ENCODE peak calls at places on chromosomes 1 and 21, in five cellular contexts. Z, L, C, A and N are unnamed samples.

GRCh38 chr1:89682630-89683029 is 49.7 kb downstream of the LRRC8C start:
- DNase-seq in Z (no peak), L (no peak), C (no peak), A (no peak), N (no peak)

GRCh38 chr1:94542088-94542671 is 621 bp upstream of the F3 start:
- DNase-seq in Z (peak; percentile 55), L (peak; percentile 39), C (no peak), A (peak; percentile 50), N (no peak)

GRCh38 chr1:78703806-78704205 is 54.2 kb downstream of the IFI44 start:
- DNase-seq in Z (no peak), L (no peak), C (no peak), A (no peak), N (no peak)

GRCh38 chr21:25636727-25637126 is 2.3 kb upstream of the JAM2 start:
- DNase-seq in Z (no peak), L (no peak), C (no peak), A (no peak), N (no peak)

GRCh38 chr1:171828794-171829193 is 12.5 kb upstream of the DNM3 start:
- DNase-seq in Z (no peak), L (no peak), C (no peak), A (no peak), N (no peak)

GRCh38 chr21:30194701-30195299 is 21.1 kb downstream of the CLDN8 start:
- DNase-seq in Z (no peak), L (no peak), C (no peak), A (no peak), N (no peak)

GRCh38 chr1:241518447-241519307 is 878 bp downstream of the FH start:
- DNase-seq in Z (peak; percentile 22), L (no peak), C (peak; percentile 27), A (no peak), N (peak; percentile 56)

GRCh38 chr1:77627965-77628570 is 54.4 kb downstream of the ZZZ3 start:
- DNase-seq in Z (no peak), L (no peak), C (no peak), A (no peak), N (no peak)

GRCh38 chr1:223654083-223654482 is 11.4 kb downstream of the CAPN8 start:
- DNase-seq in Z (no peak), L (no peak), C (no peak), A (no peak), N (no peak)

GRCh38 chr1:74517599-74518051 is 5.2 kb upstream of the LRRC53 start:
- DNase-seq in Z (no peak), L (no peak), C (no peak), A (no peak), N (no peak)

GRCh38 chr1:9294910-9295636 is 2.4 kb downstream of the SPSB1 start:
- DNase-seq in Z (peak; percentile 50), L (no peak), C (no peak), A (no peak), N (no peak)

GRCh38 chr21:45539796-45540600 is 2.2 kb downstream of the SLC19A1 start:
- DNase-seq in Z (no peak), L (peak; percentile 8), C (peak; percentile 26), A (peak; percentile 8), N (peak; percentile 14)

GRCh38 chr1:230827801-230828200 is 40.5 kb downstream of the C1orf198 start:
- DNase-seq in Z (no peak), L (no peak), C (no peak), A (no peak), N (no peak)

DNA sequence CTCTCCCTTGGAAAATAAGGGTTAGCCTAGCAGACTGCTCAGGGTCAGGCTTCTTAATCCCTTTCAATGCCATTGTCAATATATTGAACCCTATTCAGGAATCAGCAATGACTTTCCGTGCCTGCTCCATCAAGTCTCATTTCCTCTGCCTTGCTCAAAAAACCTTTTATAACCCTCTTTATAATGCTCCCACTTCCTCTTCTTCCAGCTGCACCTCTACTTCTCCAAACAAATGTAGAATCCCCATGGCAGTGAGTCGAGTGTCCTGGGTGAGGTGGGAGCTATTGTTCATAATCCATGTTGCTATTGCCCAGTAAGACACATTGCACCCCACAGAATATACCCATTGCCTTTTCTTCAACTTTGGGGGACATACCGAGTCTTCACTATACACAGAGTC is 58.6 kb downstream of the OLIG1 start:
- DNase-seq in Z (no peak), L (no peak), C (no peak), A (no peak), N (no peak)
- TF ChIP-seq CTCF in Z (no peak), L (no peak), C (no peak), A (no peak), N (no peak)

DNA sequence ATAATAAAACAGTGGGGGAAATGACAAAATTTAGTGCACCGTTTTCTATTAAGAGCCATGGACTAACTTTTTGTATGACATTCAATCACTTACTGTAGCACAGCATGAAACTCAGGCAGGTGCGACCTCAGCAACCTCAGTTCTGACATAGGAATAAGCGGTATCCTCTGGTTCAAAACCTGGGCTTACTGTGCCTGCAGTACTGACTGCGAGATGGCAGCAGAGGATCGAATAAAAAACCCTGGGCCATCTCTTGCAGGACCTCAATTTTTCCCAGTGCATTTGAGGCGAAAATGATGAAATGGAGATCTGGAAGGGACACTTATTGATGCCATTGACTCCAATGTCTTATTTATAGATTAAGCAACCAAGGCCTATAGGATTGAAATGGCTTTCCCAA is 214.7 kb downstream of the ADGRL2 start:
- DNase-seq in Z (no peak), L (no peak), C (no peak), A (no peak), N (no peak)
- TF ChIP-seq CTCF in Z (no peak), L (no peak), C (no peak), A (no peak), N (no peak)

GRCh38 chr1:91026777-91027176 is 4.9 kb upstream of the ZNF644 start:
- DNase-seq in Z (no peak), L (no peak), C (no peak), A (no peak), N (no peak)
- TF ChIP-seq CTCF in Z (no peak), L (no peak), C (peak; percentile 20), A (no peak), N (no peak)

DNA sequence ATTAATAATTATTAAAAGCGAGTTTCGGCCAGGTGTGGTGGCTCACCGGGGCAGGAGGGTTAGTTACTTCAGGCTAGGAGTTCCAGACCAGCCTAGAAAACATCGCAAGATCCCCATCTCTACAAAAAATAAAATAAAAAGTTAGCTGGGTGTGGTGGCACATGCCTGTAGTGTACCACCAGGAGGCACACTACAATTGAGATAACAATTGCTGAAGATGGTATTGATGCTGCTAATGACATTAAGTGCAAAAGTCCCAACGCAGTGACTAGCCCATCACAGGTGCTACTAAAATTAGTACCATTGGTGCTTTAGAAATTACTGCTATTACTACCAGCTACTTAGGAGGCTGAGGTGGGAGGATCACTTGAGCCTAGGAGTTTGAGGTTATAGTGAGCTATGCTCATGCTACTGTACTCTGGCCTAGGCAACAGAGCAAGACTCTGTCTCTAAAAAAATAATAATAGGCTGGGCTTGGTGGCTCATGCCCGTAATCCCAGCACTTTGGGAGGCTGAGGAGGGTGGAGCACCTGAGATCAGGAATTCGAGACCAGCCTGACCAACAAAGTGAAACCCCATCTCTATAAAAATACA is 156.6 kb downstream of the GREM2 start:
- DNase-seq in Z (no peak), L (no peak), C (no peak), A (no peak), N (no peak)
- TF ChIP-seq CTCF in Z (peak; percentile 42), L (peak; percentile 42), C (no peak), A (no peak), N (peak; percentile 31)

GRCh38 chr1:176122282-176122681 is 84.8 kb downstream of the COP1 start:
- DNase-seq in Z (no peak), L (no peak), C (no peak), A (no peak), N (no peak)
- TF ChIP-seq CTCF in Z (no peak), L (no peak), C (no peak), A (no peak), N (no peak)

GRCh38 chr1:24963099-24963872 is 33.2 kb upstream of the RUNX3 start:
- DNase-seq in Z (peak; percentile 41), L (no peak), C (no peak), A (no peak), N (no peak)
- TF ChIP-seq CTCF in Z (no peak), L (no peak), C (no peak), A (no peak), N (no peak)